ENCODE peak calls at places on chromosomes 7 and 10, in eight cellular contexts. V is AG09319; P is activated T-helper 9 cell treated with anti-CD3 and anti-CD28 coated beads, Interleukin-2, amount 50 U/mL, for 16 hours; L is iris pigment epithelial cell; E is cardiac muscle cell; H is foreskin fibroblast; T is esophagus squamous epithelium; N is RWPE1. Y is an unnamed sample.

GRCh38 chr7:128021361-128021760 is 9.9 kb downstream of the LRRC4 start:
- DNase-seq in V (no peak), P (no peak), L (peak), E (no peak), H (no peak), T (no peak), N (peak), Y (no peak)

GRCh38 chr10:59580257-59580863 is 129.3 kb downstream of the SLC16A9 start:
- DNase-seq in V (peak), P (no peak), L (peak), E (peak), H (peak), T (no peak), N (peak), Y (no peak)

GRCh38 chr7:5549096-5549896 is 125.7 kb upstream of the TNRC18 start:
- DNase-seq in V (no peak), P (no peak), L (peak), E (peak), H (peak), T (no peak), N (peak), Y (no peak)

GRCh38 chr7:69285856-69286255 is 312.4 kb upstream of the AUTS2 start:
- DNase-seq in V (no peak), P (no peak), L (no peak), E (no peak), H (no peak), T (no peak), N (no peak), Y (no peak)

GRCh38 chr10:101052285-101052684 is 9.5 kb upstream of the KAZALD1 start:
- DNase-seq in V (peak), P (no peak), L (peak), E (peak), H (peak), T (no peak), N (no peak), Y (peak)

GRCh38 chr7:47253650-47254080 is 328.2 kb downstream of the TNS3 start:
- DNase-seq in V (peak), P (no peak), L (peak), E (peak), H (peak), T (no peak), N (peak), Y (no peak)

GRCh38 chr10:34721201-34721840 is 93.8 kb downstream of the PARD3 start:
- DNase-seq in V (no peak), P (no peak), L (peak), E (peak), H (peak), T (no peak), N (peak), Y (no peak)

GRCh38 chr7:37915438-37915837 is 1.2 kb downstream of the SFRP4 start:
- DNase-seq in V (no peak), P (no peak), L (no peak), E (peak), H (no peak), T (no peak), N (no peak), Y (peak)

GRCh38 chr7:84393776-84394175 is 199.2 kb upstream of the SEMA3A start:
- DNase-seq in V (no peak), P (no peak), L (peak), E (peak), H (peak), T (no peak), N (no peak), Y (no peak)

GRCh38 chr10:78963074-78964034 is 105.4 kb upstream of the ZMIZ1 start:
- DNase-seq in V (no peak), P (no peak), L (no peak), E (no peak), H (no peak), T (no peak), N (no peak), Y (no peak)

GRCh38 chr10:22727112-22727511 is 12.7 kb upstream of the PIP4K2A start:
- DNase-seq in V (no peak), P (no peak), L (no peak), E (peak), H (no peak), T (no peak), N (no peak), Y (no peak)

GRCh38 chr10:123911866-123912265 is 20.3 kb upstream of the CPXM2 start:
- DNase-seq in V (no peak), P (no peak), L (no peak), E (no peak), H (no peak), T (no peak), N (no peak), Y (no peak)

GRCh38 chr10:62614389-62615157 is 189.9 kb upstream of the ADO start:
- DNase-seq in V (no peak), P (no peak), L (peak), E (peak), H (peak), T (no peak), N (peak), Y (no peak)

GRCh38 chr7:121328508-121329459 is at the start of gene WNT16:
- DNase-seq in V (no peak), P (no peak), L (no peak), E (no peak), H (no peak), T (no peak), N (no peak), Y (no peak)

GRCh38 chr10:104641150-104642000 is at the start of gene SORCS3:
- DNase-seq in V (no peak), P (no peak), L (peak), E (no peak), H (no peak), T (no peak), N (no peak), Y (no peak)

GRCh38 chr10:116278832-116279231 is 5.8 kb upstream of the GFRA1 start:
- DNase-seq in V (no peak), P (no peak), L (peak), E (no peak), H (peak), T (no peak), N (no peak), Y (no peak)

GRCh38 chr10:50605280-50606270 is 18.2 kb downstream of the SGMS1 start:
- DNase-seq in V (peak), P (no peak), L (peak), E (peak), H (peak), T (no peak), N (peak), Y (peak)

GRCh38 chr10:102342462-102342861 is 53.0 kb upstream of the NFKB2 start:
- DNase-seq in V (no peak), P (no peak), L (peak), E (no peak), H (no peak), T (no peak), N (peak), Y (no peak)